ENCODE peak calls at places on chromosomes 3 and 15, in five cellular contexts. One of them, this sample, is unnamed.

GRCh38 chr3:151227438-151228290 is 24.6 kb upstream of the GPR171 start:
- DNase-seq in endodermal cell: peak; percentile 93
- DNase-seq in ovary: peak; percentile 79
- DNase-seq in body of pancreas: peak; percentile 75
- DNase-seq in lower lobe of right lung: peak; percentile 62
- DNase-seq in this sample: peak; percentile 80

GRCh38 chr3:126166009-126166408 is 14.4 kb downstream of the ALDH1L1 start:
- DNase-seq in endodermal cell: no peak
- DNase-seq in body of pancreas: no peak
- DNase-seq in ovary: no peak
- DNase-seq in lower lobe of right lung: no peak
- DNase-seq in this sample: no peak

GRCh38 chr3:73041537-73041936 is 19.9 kb upstream of the EBLN2 start:
- DNase-seq in lower lobe of right lung: no peak
- DNase-seq in ovary: no peak
- DNase-seq in body of pancreas: no peak
- DNase-seq in endodermal cell: no peak
- DNase-seq in this sample: no peak

GRCh38 chr15:39592500-39592899 is 11.6 kb downstream of the THBS1 start:
- DNase-seq in endodermal cell: no peak
- DNase-seq in body of pancreas: no peak
- DNase-seq in ovary: no peak
- DNase-seq in lower lobe of right lung: no peak
- DNase-seq in this sample: no peak

GRCh38 chr3:43754316-43754715 is 63.6 kb downstream of the ABHD5 start:
- DNase-seq in lower lobe of right lung: no peak
- DNase-seq in ovary: no peak
- DNase-seq in endodermal cell: no peak
- DNase-seq in body of pancreas: no peak
- DNase-seq in this sample: no peak

GRCh38 chr3:133583396-133583795 is 9.9 kb downstream of the CDV3 start:
- DNase-seq in endodermal cell: no peak
- DNase-seq in body of pancreas: no peak
- DNase-seq in lower lobe of right lung: no peak
- DNase-seq in ovary: no peak
- DNase-seq in this sample: no peak

GRCh38 chr3:89172150-89172549 is 64.7 kb downstream of the EPHA3 start:
- DNase-seq in lower lobe of right lung: no peak
- DNase-seq in ovary: no peak
- DNase-seq in body of pancreas: no peak
- DNase-seq in endodermal cell: no peak
- DNase-seq in this sample: no peak

GRCh38 chr3:31565288-31565687 is 32.6 kb downstream of the STT3B start:
- DNase-seq in ovary: no peak
- DNase-seq in lower lobe of right lung: no peak
- DNase-seq in endodermal cell: no peak
- DNase-seq in body of pancreas: no peak
- DNase-seq in this sample: no peak

GRCh38 chr3:180059351-180059750 is 22.6 kb upstream of the PEX5L start:
- DNase-seq in endodermal cell: no peak
- DNase-seq in body of pancreas: no peak
- DNase-seq in lower lobe of right lung: no peak
- DNase-seq in ovary: no peak
- DNase-seq in this sample: no peak

GRCh38 chr3:42012935-42013651 is 51.2 kb upstream of the ULK4 start:
- DNase-seq in ovary: peak; percentile 69
- DNase-seq in endodermal cell: peak; percentile 90
- DNase-seq in lower lobe of right lung: peak; percentile 86
- DNase-seq in body of pancreas: peak; percentile 69
- DNase-seq in this sample: peak; percentile 83

GRCh38 chr3:11539677-11540076 is 104.0 kb downstream of the VGLL4 start:
- DNase-seq in body of pancreas: no peak
- DNase-seq in endodermal cell: peak; percentile 72
- DNase-seq in ovary: no peak
- DNase-seq in lower lobe of right lung: no peak
- DNase-seq in this sample: no peak

GRCh38 chr3:65914032-65914739 is 124.5 kb downstream of the MAGI1 start:
- DNase-seq in endodermal cell: no peak
- DNase-seq in ovary: no peak
- DNase-seq in body of pancreas: no peak
- DNase-seq in lower lobe of right lung: no peak
- DNase-seq in this sample: no peak

GRCh38 chr3:56355570-56356185 is 112.6 kb downstream of the ERC2 start:
- DNase-seq in lower lobe of right lung: no peak
- DNase-seq in body of pancreas: no peak
- DNase-seq in endodermal cell: peak; percentile 83
- DNase-seq in ovary: no peak
- DNase-seq in this sample: no peak

GRCh38 chr15:98978153-98978552 is 29.4 kb downstream of the PGPEP1L start:
- DNase-seq in body of pancreas: no peak
- DNase-seq in lower lobe of right lung: no peak
- DNase-seq in ovary: no peak
- DNase-seq in endodermal cell: no peak
- DNase-seq in this sample: no peak

GRCh38 chr15:48421362-48421761 is 90.1 kb downstream of the DUT start:
- DNase-seq in endodermal cell: peak; percentile 62
- DNase-seq in ovary: no peak
- DNase-seq in body of pancreas: no peak
- DNase-seq in lower lobe of right lung: no peak
- DNase-seq in this sample: no peak

GRCh38 chr15:68389936-68390790 is 41.8 kb downstream of the ITGA11 start:
- DNase-seq in ovary: peak; percentile 6
- DNase-seq in lower lobe of right lung: no peak
- DNase-seq in endodermal cell: peak; percentile 49
- DNase-seq in body of pancreas: no peak
- DNase-seq in this sample: peak; percentile 60

GRCh38 chr3:139304383-139304782 is 39.4 kb upstream of the MRPS22 start:
- DNase-seq in body of pancreas: no peak
- DNase-seq in ovary: no peak
- DNase-seq in lower lobe of right lung: no peak
- DNase-seq in endodermal cell: no peak
- DNase-seq in this sample: no peak

GRCh38 chr3:176147251-176147650 is 1050.0 kb downstream of the TBL1XR1 start:
- DNase-seq in lower lobe of right lung: no peak
- DNase-seq in endodermal cell: no peak
- DNase-seq in body of pancreas: no peak
- DNase-seq in ovary: no peak
- DNase-seq in this sample: no peak

GRCh38 chr3:76873509-76874242 is 166.2 kb upstream of the ROBO2 start:
- DNase-seq in ovary: no peak
- DNase-seq in endodermal cell: no peak
- DNase-seq in body of pancreas: no peak
- DNase-seq in lower lobe of right lung: no peak
- DNase-seq in this sample: no peak

GRCh38 chr3:56704706-56705105 is 21.6 kb upstream of the TASOR start:
- DNase-seq in ovary: no peak
- DNase-seq in endodermal cell: no peak
- DNase-seq in body of pancreas: no peak
- DNase-seq in lower lobe of right lung: no peak
- DNase-seq in this sample: no peak

GRCh38 chr3:56838441-56838840 is 36.7 kb upstream of the ARHGEF3 start:
- DNase-seq in body of pancreas: no peak
- DNase-seq in endodermal cell: no peak
- DNase-seq in ovary: no peak
- DNase-seq in lower lobe of right lung: no peak
- DNase-seq in this sample: no peak

GRCh38 chr3:154921351-154921750 is 158.8 kb upstream of the MME start:
- DNase-seq in ovary: no peak
- DNase-seq in body of pancreas: no peak
- DNase-seq in lower lobe of right lung: no peak
- DNase-seq in endodermal cell: no peak
- DNase-seq in this sample: no peak

GRCh38 chr3:13346481-13347389 is 73.4 kb downstream of the NUP210 start:
- DNase-seq in lower lobe of right lung: no peak
- DNase-seq in endodermal cell: peak; percentile 91
- DNase-seq in ovary: no peak
- DNase-seq in body of pancreas: peak; percentile 41
- DNase-seq in this sample: no peak

GRCh38 chr15:57387644-57388076 is 11.4 kb downstream of the CGNL1 start:
- DNase-seq in body of pancreas: no peak
- DNase-seq in endodermal cell: peak; percentile 81
- DNase-seq in ovary: no peak
- DNase-seq in lower lobe of right lung: no peak
- DNase-seq in this sample: no peak
- H3K27ac ChIP-seq in body of pancreas: no peak overlapping the region
- H3K27ac ChIP-seq in endodermal cell: peak overlapping the region; percentile 64
- H3K27ac ChIP-seq in ovary: no peak overlapping the region
- H3K27ac ChIP-seq in lower lobe of right lung: peak overlapping the region; percentile 62
- H3K27ac ChIP-seq in this sample: peak overlapping the region; percentile 75

GRCh38 chr3:111084911-111085310 is 13.3 kb downstream of the NECTIN3 start:
- DNase-seq in endodermal cell: no peak
- DNase-seq in ovary: no peak
- DNase-seq in body of pancreas: no peak
- DNase-seq in lower lobe of right lung: no peak
- DNase-seq in this sample: no peak
- H3K4me1 ChIP-seq in endodermal cell: no peaks in the 10 kb centered on the region
- H3K4me1 ChIP-seq in ovary: peaks cover 3% of the 10 kb centered on the region
- H3K4me1 ChIP-seq in body of pancreas: no peaks in the 10 kb centered on the region
- H3K4me1 ChIP-seq in lower lobe of right lung: peaks cover 8% of the 10 kb centered on the region
- H3K4me1 ChIP-seq in this sample: no peaks in the 10 kb centered on the region

GRCh38 chr15:31367021-31367729 is 40.5 kb downstream of the KLF13 start:
- DNase-seq in ovary: no peak
- DNase-seq in endodermal cell: no peak
- DNase-seq in lower lobe of right lung: peak; percentile 61
- DNase-seq in body of pancreas: peak; percentile 38
- DNase-seq in this sample: peak; percentile 64

GRCh38 chr15:31367730-31368344 is 41.2 kb downstream of the KLF13 start:
- DNase-seq in ovary: no peak
- DNase-seq in lower lobe of right lung: peak; percentile 50
- DNase-seq in endodermal cell: no peak
- DNase-seq in body of pancreas: peak; percentile 38
- DNase-seq in this sample: no peak

GRCh38 chr15:31365032-31365654 is 38.5 kb downstream of the KLF13 start:
- DNase-seq in ovary: no peak
- DNase-seq in body of pancreas: no peak
- DNase-seq in lower lobe of right lung: no peak
- DNase-seq in endodermal cell: no peak
- DNase-seq in this sample: no peak

GRCh38 chr15:31365655-31366127 is 39.1 kb downstream of the KLF13 start:
- DNase-seq in endodermal cell: peak; percentile 90
- DNase-seq in body of pancreas: peak; percentile 99
- DNase-seq in ovary: peak; percentile 98
- DNase-seq in lower lobe of right lung: peak; percentile 98
- DNase-seq in this sample: peak; percentile 88

GRCh38 chr15:31366169-31366734 is 39.6 kb downstream of the KLF13 start:
- DNase-seq in body of pancreas: peak; percentile 55
- DNase-seq in ovary: peak; percentile 72
- DNase-seq in lower lobe of right lung: peak; percentile 74
- DNase-seq in endodermal cell: peak; percentile 71
- DNase-seq in this sample: no peak
- TF ChIP-seq CTCF in body of pancreas: peak; percentile 18
- TF ChIP-seq CTCF in ovary: no peak
- TF ChIP-seq CTCF in lower lobe of right lung: no peak
- TF ChIP-seq CTCF in endodermal cell: no peak
- TF ChIP-seq CTCF in this sample: no peak

GRCh38 chr3:127776347-127776746 is 46.0 kb downstream of the MGLL start:
- DNase-seq in ovary: no peak
- DNase-seq in endodermal cell: no peak
- DNase-seq in body of pancreas: no peak
- DNase-seq in lower lobe of right lung: no peak
- DNase-seq in this sample: no peak
- H3K27ac ChIP-seq in ovary: no peak overlapping the region
- H3K27ac ChIP-seq in endodermal cell: no peak overlapping the region
- H3K27ac ChIP-seq in body of pancreas: no peak overlapping the region
- H3K27ac ChIP-seq in lower lobe of right lung: no peak overlapping the region
- H3K27ac ChIP-seq in this sample: peak overlapping the region; percentile 85

DNA sequence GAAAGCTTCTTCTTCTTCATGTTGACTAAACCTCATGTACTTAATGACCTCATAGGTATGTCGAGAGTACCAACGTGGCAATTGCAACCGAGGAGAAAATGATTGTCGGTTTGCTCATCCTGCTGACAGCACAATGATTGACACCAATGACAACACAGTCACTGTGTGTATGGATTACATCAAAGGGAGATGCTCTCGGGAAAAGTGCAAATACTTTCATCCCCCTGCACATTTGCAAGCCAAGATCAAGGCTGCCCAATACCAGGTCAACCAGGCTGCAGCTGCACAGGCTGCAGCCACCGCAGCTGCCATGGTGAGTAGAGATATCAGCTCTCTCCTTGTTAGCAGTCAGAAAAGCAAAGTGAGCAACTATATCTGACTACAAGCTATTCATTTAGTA is 176.5 kb downstream of the MBNL1 start:
- DNase-seq in body of pancreas: no peak
- DNase-seq in ovary: no peak
- DNase-seq in endodermal cell: no peak
- DNase-seq in lower lobe of right lung: no peak
- DNase-seq in this sample: no peak
- H3K4me1 ChIP-seq in body of pancreas: peaks cover 19% of the 10 kb centered on the region
- H3K4me1 ChIP-seq in ovary: no peaks in the 10 kb centered on the region
- H3K4me1 ChIP-seq in endodermal cell: no peaks in the 10 kb centered on the region
- H3K4me1 ChIP-seq in lower lobe of right lung: peaks cover 51% of the 10 kb centered on the region
- H3K4me1 ChIP-seq in this sample: peaks cover 64% of the 10 kb centered on the region